ENCODE peak calls at places on chromosomes 4 and X, in four cellular contexts. O, V, R and D are unnamed samples.

GRCh38 chr4:52423967-52424366 is 235.1 kb downstream of the USP46 start:
- DNase-seq in R (peak), V (no peak), O (no peak), D (no peak)

GRCh38 chr4:7418131-7418943 is 16.4 kb downstream of the PSAPL1 start:
- DNase-seq in O (peak), R (no peak), V (no peak), D (no peak)

GRCh38 chr4:69044247-69044646 is 52.0 kb upstream of the UGT2B7 start:
- DNase-seq in O (no peak), V (no peak), R (no peak), D (no peak)

GRCh38 chrX:48648299-48648698 is 35.3 kb upstream of the WAS start:
- DNase-seq in V (peak), R (no peak), O (no peak), D (peak)

GRCh38 chrX:70322784-70323183 is 32.9 kb downstream of the KIF4A start:
- DNase-seq in V (no peak), O (no peak), R (no peak), D (no peak)

GRCh38 chrX:20352504-20352903 is 85.8 kb upstream of the RPS6KA3 start:
- DNase-seq in R (no peak), O (no peak), V (no peak), D (no peak)

GRCh38 chr4:102344520-102344954 is 745 bp downstream of the SLC39A8 start:
- DNase-seq in O (peak), V (no peak), R (no peak), D (peak)

GRCh38 chrX:77899081-77899828 is at the start of gene COX7B:
- DNase-seq in V (peak), R (peak), O (peak), D (peak)

DNA sequence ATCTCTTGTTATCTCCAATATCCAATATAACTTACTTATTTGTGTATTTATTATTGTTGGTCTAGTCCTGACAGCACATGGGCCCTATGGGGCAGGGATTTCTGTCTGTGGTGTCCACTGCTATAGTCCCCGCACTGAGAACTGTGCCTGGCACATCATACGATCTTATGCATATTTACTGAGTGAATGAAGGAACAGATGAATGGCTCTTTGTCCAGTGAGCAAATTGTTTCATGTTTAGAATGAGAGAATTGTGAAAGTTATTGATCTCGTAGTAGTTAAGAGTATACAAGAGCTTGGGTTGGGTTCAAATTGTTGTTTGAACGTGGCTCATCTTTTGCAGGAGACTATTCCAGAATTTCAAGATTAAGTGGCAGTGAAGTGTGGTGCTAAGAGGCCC is 96.1 kb upstream of the SLC34A2 start:
- DNase-seq in V (peak), R (no peak), O (no peak), D (no peak)
- TF ChIP-seq FOXK2 in V (no peak), R (no peak), O (no peak), D (no peak)

DNA sequence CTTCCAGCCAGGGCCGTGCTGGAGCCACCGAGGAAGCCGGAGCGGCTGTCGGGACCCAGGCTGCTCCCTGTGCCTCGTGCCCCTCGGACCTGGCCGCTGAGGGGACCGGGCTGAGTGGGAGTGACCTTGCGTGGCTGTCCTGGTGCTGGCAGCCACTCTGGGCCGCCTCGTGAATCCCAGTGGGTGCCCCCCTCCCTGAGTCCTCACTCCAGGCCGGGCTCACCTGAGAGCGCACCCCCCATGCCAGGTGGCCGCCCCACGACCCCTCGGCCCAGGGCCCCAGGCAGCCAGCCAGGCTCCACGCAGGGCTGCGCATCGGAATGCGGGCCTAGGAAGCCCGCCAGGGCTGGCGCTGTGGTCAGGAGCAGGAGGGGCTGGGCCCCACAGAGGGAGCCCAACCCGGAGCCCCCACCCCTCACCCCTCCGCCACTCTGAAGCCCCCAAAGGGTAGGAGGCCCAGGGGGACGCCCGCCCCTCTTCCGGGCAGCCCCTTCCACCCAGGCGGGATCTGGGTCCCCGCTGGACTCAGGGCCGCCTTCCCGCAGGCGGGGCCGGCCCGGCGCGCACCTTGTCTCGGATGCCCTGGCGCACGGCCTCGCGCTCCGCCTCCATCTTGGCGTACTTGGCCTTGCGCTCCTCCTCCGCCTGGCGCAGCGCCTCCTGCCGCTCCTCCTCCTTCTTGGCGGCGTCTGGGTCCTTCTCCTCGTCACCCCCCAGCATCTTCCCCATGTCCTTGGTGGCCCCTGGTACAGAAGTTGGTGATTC is 33.9 kb downstream of the CPLX1 start:
- DNase-seq in V (no peak), R (no peak), O (peak), D (no peak)
- TF ChIP-seq FOXK2 in V (no peak), R (no peak), O (no peak), D (no peak)

GRCh38 chr4:153533387-153533786 is 67.2 kb downstream of the TMEM131L start:
- DNase-seq in V (no peak), O (no peak), R (no peak), D (no peak)
- TF ChIP-seq FOXK2 in V (no peak), O (no peak), R (no peak), D (no peak)

GRCh38 chr4:120304801-120305200 is 238.2 kb upstream of the MAD2L1 start:
- DNase-seq in O (no peak), R (no peak), V (no peak), D (no peak)
- TF ChIP-seq FOXK2 in O (no peak), R (no peak), V (no peak), D (no peak)

GRCh38 chr4:72971572-72971971 is 97.9 kb downstream of the COX18 start:
- DNase-seq in V (no peak), O (no peak), R (no peak), D (no peak)
- TF ChIP-seq FOXK2 in V (no peak), O (no peak), R (no peak), D (no peak)

GRCh38 chr4:144633215-144633614 is 12.7 kb upstream of the HHIP start:
- DNase-seq in V (no peak), O (no peak), R (no peak), D (no peak)

GRCh38 chr4:144621681-144622080 is 24.3 kb upstream of the HHIP start:
- DNase-seq in V (no peak), O (no peak), R (no peak), D (no peak)

DNA sequence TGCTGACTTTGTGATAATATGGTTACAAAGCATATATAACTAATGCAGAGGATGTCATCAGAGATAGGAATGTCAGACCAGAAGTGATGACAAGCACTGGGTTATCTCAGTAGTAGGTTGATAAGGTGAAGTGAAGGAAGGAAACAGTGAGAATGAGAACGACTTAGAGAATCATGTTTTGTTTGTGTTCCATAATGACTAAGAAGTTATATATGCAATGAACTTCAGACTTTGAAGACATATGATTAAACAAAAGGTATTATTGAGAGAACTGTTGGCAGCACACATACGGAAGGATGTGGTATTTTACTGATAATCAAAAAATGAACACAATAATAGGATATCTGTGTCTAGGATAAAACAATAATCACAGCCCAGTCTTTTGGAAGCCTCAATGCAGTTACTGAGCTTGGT is 18.3 kb upstream of the HHIP start:
- DNase-seq in O (no peak), R (no peak), V (no peak), D (no peak)
- TF ChIP-seq FOXK2 in O (no peak), R (no peak), V (no peak), D (no peak)

GRCh38 chrX:65017464-65017863 is 41.2 kb upstream of the ZC4H2 start:
- DNase-seq in R (no peak), V (no peak), O (no peak), D (no peak)

GRCh38 chrX:65009459-65009858 is 33.2 kb upstream of the ZC4H2 start:
- DNase-seq in V (no peak), O (no peak), R (no peak), D (no peak)

DNA sequence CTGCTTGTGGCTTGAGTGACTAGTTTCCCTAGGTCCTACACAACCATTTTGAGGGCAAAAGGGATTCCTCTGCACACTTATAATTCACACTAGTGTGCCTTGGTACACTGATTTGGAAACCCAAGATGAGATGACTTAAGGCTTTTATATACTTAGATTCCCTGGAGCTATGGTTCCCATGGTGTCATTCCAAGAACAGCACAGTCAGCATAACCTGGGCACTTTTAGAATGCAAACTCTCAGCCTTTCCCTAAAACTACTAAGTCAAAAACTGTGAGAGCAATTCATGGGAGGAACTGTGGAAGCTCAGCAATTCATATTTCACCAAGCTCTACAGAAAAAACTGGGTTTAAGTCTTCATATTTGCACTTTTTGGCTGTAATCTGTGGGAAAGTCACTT is 38.0 kb upstream of the ZC4H2 start:
- DNase-seq in R (no peak), V (no peak), O (no peak), D (no peak)
- TF ChIP-seq FOXK2 in R (no peak), V (no peak), O (no peak), D (no peak)

GRCh38 chrX:40153335-40154221 is 55.8 kb upstream of the BCOR start:
- DNase-seq in O (peak), R (no peak), V (no peak), D (no peak)

GRCh38 chrX:40152706-40153334 is 55.1 kb upstream of the BCOR start:
- DNase-seq in R (no peak), O (no peak), V (no peak), D (no peak)

GRCh38 chrX:40151211-40152172 is 53.7 kb upstream of the BCOR start:
- DNase-seq in O (no peak), R (no peak), V (no peak), D (no peak)

GRCh38 chrX:40150503-40150902 is 52.7 kb upstream of the BCOR start:
- DNase-seq in R (no peak), V (no peak), O (no peak), D (no peak)

DNA sequence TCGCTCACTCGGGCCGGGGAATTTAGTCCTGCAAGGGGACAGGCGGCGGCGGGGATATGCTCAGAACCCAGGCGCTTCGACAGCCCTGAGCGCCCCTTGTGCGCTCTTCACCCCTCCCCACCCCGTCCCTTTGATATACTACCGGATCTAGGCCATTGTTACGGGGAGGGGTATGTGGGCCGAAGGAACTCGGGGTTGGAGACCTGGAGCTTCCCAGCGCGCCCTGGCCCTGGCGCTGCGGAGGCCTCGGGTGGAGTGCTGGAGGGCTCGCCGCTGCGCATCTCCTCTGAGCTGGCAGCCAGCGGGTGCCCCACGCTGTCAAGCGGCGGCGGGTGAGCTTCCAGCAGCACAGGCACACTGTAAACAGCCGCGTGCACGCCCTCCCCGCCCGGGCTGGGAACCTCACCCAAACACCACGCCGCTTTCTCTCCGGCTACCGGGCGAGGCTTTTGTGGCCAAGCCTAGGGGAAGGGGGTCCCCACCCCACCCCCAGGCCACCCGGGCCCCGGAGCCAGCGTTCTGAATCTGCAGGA is 54.5 kb upstream of the BCOR start:
- DNase-seq in R (no peak), O (no peak), V (no peak), D (no peak)
- TF ChIP-seq FOXK2 in R (no peak), O (no peak), V (no peak), D (no peak)

GRCh38 chrX:28189011-28189410 is 207.8 kb upstream of the DCAF8L1 start:
- DNase-seq in R (no peak), V (no peak), O (no peak), D (no peak)

DNA sequence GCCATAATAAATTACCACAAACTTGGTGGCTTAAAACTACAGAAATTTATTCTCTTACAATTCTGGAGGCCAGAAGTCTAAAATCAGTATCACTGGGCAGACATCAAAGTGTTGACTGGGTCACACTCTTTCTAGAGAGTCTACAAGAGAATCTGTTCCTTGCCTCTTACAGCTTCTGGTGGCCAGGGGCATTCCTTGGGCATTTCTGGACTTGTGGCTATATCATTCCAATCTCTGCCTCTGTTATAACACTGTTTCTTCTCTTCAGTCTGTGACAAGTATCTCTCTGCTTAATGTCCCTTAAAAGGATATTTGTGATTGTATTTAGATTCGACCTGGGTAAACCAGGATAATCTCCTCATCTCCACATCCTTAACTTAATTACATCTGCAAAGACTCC is 207.3 kb upstream of the DCAF8L1 start:
- DNase-seq in R (no peak), V (no peak), O (no peak), D (no peak)
- TF ChIP-seq FOXK2 in R (no peak), V (no peak), O (no peak), D (no peak)